ENCODE peak calls at places on chromosomes 11 and 22, in five cellular contexts. M, Z, S, G and H are unnamed samples. For H3K36me3 and H3K27me3, the result is how much of the 10 kb centered on the place peaks cover.

GRCh38 chr11:65911682-65912568 is 6.9 kb downstream of the C11orf68 start:
- DNase-seq in M (no peak), Z (no peak), G (peak), S (peak), H (peak)

GRCh38 chr11:133720951-133721350 is 124.4 kb downstream of the SPATA19 start:
- DNase-seq in Z (no peak), M (no peak), G (no peak), S (no peak), H (no peak)

GRCh38 chr22:30996462-30996861 is 27.4 kb downstream of the TUG1 start:
- DNase-seq in Z (no peak), S (no peak), M (no peak), G (no peak), H (no peak)

GRCh38 chr11:65891180-65892136 is 985 bp downstream of the CCDC85B start:
- DNase-seq in S (no peak), G (peak), Z (peak), M (no peak), H (peak)

GRCh38 chr11:86138958-86139357 is 70.1 kb upstream of the PICALM start:
- DNase-seq in S (no peak), M (peak), G (no peak), Z (peak), H (no peak)

GRCh38 chr11:32829157-32829679 is 509 bp upstream of the PRRG4 start:
- DNase-seq in S (no peak), Z (no peak), M (peak), G (peak), H (no peak)

GRCh38 chr11:61350803-61351202 is 10.9 kb downstream of the CYB561A3 start:
- DNase-seq in G (no peak), Z (no peak), S (no peak), M (no peak), H (no peak)

GRCh38 chr22:27810566-27810965 is 9.0 kb upstream of the MN1 start:
- DNase-seq in G (peak), S (peak), Z (no peak), M (no peak), H (peak)

GRCh38 chr22:48717076-48717810 is 1110.4 kb downstream of the BRD1 start:
- DNase-seq in Z (no peak), S (no peak), G (no peak), M (no peak), H (no peak)

GRCh38 chr22:40449676-40450035 is 79.3 kb downstream of the SGSM3 start:
- DNase-seq in G (peak), M (no peak), Z (no peak), S (peak), H (peak)

GRCh38 chr11:101446238-101446637 is 137.6 kb downstream of the TRPC6 start:
- DNase-seq in G (peak), S (peak), M (no peak), Z (no peak), H (peak)

GRCh38 chr11:31957674-31958073 is 133.2 kb upstream of the RCN1 start:
- DNase-seq in S (no peak), G (no peak), M (no peak), Z (no peak), H (no peak)

DNA sequence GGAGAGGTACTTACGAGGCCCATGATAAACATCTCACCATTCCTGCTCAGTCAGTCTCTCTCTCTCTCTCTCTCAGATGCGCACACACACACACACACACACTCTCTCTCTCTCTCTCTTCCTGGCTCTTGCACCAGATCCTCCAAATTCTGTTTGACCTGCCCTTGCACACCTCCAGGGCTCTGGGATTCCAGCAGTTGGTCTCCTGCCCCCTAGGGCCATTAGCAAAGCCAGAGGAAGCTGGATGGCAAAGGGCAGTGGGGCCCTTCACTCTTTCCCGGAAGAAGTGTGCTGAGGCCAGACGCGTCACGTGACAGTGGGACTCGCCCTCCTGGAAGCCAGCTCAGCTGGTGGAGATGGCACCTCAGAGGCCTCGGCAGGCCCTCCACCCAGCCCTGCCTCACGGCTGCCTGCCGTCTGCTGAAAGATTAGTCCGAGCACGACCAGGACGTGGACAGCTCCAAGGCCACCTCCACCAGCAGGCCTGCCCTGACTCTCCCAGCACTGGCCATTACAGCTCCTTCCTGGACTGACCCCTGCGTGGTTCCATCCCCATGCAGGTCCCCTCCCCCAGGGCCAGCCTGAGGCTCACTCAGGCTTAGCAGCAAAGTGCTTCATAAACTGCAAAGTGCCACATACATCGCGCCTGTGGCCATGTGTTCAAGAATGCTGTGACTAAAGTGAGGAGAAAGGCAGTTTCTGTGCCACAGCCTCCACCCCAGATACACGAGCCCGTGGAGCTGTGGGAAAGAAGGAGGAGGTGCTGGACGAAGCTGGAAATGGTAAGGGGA is 3.7 kb downstream of the PDGFB start:
- DNase-seq in G (peak), Z (peak), S (no peak), M (peak), H (no peak)
- H3K4me3 ChIP-seq in G (no peak), Z (no peak), S (no peak), M (peak), H (no peak)

GRCh38 chr11:59196777-59197176 is 15.9 kb downstream of the MPEG1 start:
- DNase-seq in S (no peak), G (no peak), Z (no peak), M (no peak), H (no peak)
- H3K36me3 ChIP-seq in S (under half), G (under half), Z (under half), M (under half), H (half or more)

GRCh38 chr11:45768486-45768885 is 36.5 kb upstream of the SLC35C1 start:
- DNase-seq in G (no peak), M (no peak), S (no peak), Z (no peak), H (no peak)
- H3K27me3 ChIP-seq in G (half or more), M (under half), S (under half), Z (under half), H (under half)

GRCh38 chr11:130816941-130817607 is 99.2 kb downstream of the SNX19 start:
- DNase-seq in S (no peak), G (no peak), Z (no peak), M (no peak), H (no peak)
- H3K4me3 ChIP-seq in S (no peak), G (no peak), Z (no peak), M (no peak), H (no peak)

GRCh38 chr11:77650165-77650564 is 12.6 kb upstream of the CLNS1A start:
- DNase-seq in S (no peak), G (no peak), Z (no peak), M (no peak), H (no peak)

GRCh38 chr11:77647906-77648305 is 10.3 kb upstream of the CLNS1A start:
- DNase-seq in G (peak), Z (no peak), M (no peak), S (no peak), H (peak)

GRCh38 chr11:77642228-77642627 is 4.6 kb upstream of the CLNS1A start:
- DNase-seq in Z (no peak), M (no peak), S (no peak), G (no peak), H (no peak)

DNA sequence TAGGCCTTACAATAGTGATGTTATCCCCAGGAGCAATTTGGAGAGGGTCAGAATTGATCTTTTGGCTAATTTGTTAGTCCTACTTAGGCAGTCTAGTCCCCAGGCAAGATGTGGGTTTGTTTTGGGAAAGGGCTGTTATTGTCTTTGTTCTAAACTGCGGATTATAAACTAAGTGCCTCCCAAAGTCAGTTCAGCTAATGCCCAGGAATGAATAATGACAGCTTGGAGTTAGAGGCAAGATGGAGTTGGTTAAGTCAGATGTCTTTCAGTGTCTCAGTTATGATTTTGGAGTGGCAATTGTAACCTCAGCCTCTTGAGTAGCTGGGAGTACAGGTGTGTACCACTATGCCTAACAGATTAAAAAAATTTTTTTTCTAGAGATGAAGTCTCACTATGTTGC is 7.3 kb upstream of the CLNS1A start:
- DNase-seq in G (no peak), Z (no peak), S (no peak), M (no peak), H (no peak)
- H3K36me3 ChIP-seq in G (under half), Z (under half), S (under half), M (under half), H (under half)

DNA sequence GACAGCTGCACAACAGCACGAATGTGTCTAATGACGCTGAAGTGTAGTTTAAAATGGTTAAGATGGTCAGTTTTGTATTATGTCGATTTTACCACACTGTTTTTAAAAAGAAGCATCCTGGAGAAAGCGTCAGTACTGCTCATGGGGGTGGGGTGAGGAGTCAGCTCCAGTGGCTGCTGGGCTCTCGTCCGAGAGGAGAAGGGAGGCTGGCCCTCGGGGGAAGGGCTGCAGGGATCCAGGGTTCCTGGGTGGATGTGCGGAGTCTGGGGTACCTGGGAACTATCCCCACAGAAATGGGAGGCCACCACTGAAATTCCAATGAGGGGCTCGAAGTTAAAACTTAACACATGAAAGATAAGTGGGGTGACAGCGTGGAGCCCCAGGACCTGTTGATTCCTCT is 11.9 kb downstream of the C11orf21 start:
- DNase-seq in M (no peak), G (no peak), S (no peak), Z (no peak), H (no peak)
- H3K27me3 ChIP-seq in M (half or more), G (under half), S (under half), Z (under half), H (under half)